ENCODE peak calls at places on chromosome 3, in nine cellular contexts. Q is brain microvascular endothelial cell, X is mammary epithelial cell, R is lung, J is tibial artery, O is AG04450, U is cardiac muscle cell, S is AG09309, I is lower leg skin. H is an unnamed sample.

GRCh38 chr3:182135056-182135455 is 423.3 kb downstream of the SOX2 start:
- DNase-seq in Q (no peak), X (no peak), R (no peak), J (no peak), O (no peak), U (no peak), S (no peak), I (no peak), H (no peak)

GRCh38 chr3:197801801-197802504 is 10.9 kb downstream of the LRCH3 start:
- DNase-seq in Q (no peak), X (peak), R (no peak), J (no peak), O (no peak), U (peak), S (no peak), I (no peak), H (no peak)

GRCh38 chr3:6679510-6679909 is 181.4 kb upstream of the GRM7 start:
- DNase-seq in Q (no peak), X (no peak), R (no peak), J (no peak), O (no peak), U (no peak), S (no peak), I (no peak), H (no peak)

GRCh38 chr3:38549957-38550840 is 54.1 kb downstream of the EXOG start:
- DNase-seq in Q (no peak), X (no peak), R (no peak), J (no peak), O (no peak), U (no peak), S (no peak), I (no peak), H (no peak)

GRCh38 chr3:134197681-134198261 is 52.9 kb downstream of the RYK start:
- DNase-seq in Q (peak), X (peak), R (no peak), J (no peak), O (peak), U (peak), S (peak), I (no peak), H (no peak)

GRCh38 chr3:155676252-155676981 is 68.5 kb downstream of the PLCH1 start:
- DNase-seq in Q (peak), X (peak), R (no peak), J (no peak), O (no peak), U (peak), S (no peak), I (no peak), H (no peak)

GRCh38 chr3:111712294-111713180 is 117.4 kb upstream of the ZBED2 start:
- DNase-seq in Q (no peak), X (no peak), R (no peak), J (peak), O (no peak), U (no peak), S (no peak), I (no peak), H (peak)

GRCh38 chr3:134704556-134704955 is 53.7 kb upstream of the KY start:
- DNase-seq in Q (no peak), X (no peak), R (no peak), J (no peak), O (no peak), U (no peak), S (no peak), I (no peak), H (no peak)

GRCh38 chr3:43727930-43728329 is 37.2 kb downstream of the ABHD5 start:
- DNase-seq in Q (peak), X (no peak), R (no peak), J (no peak), O (no peak), U (peak), S (no peak), I (no peak), H (no peak)

GRCh38 chr3:133983576-133984560 is 45.9 kb downstream of the SLCO2A1 start:
- DNase-seq in Q (no peak), X (no peak), R (no peak), J (no peak), O (no peak), U (no peak), S (no peak), I (no peak), H (no peak)

GRCh38 chr3:48598323-48599076 is 3.4 kb upstream of the COL7A1 start:
- DNase-seq in Q (peak), X (peak), R (no peak), J (peak), O (peak), U (peak), S (peak), I (peak), H (peak)

GRCh38 chr3:58045084-58045483 is 36.9 kb downstream of the FLNB start:
- DNase-seq in Q (no peak), X (no peak), R (no peak), J (no peak), O (no peak), U (no peak), S (no peak), I (no peak), H (no peak)

GRCh38 chr3:184513276-184514150 is 48.1 kb upstream of the EPHB3 start:
- DNase-seq in Q (peak), X (peak), R (peak), J (peak), O (peak), U (peak), S (no peak), I (peak), H (peak)

GRCh38 chr3:124520970-124521369 is 209.3 kb upstream of the UMPS start:
- DNase-seq in Q (no peak), X (no peak), R (peak), J (no peak), O (no peak), U (no peak), S (no peak), I (no peak), H (no peak)

GRCh38 chr3:40109641-40110490 is 199.6 kb upstream of the EIF1B start:
- DNase-seq in Q (no peak), X (peak), R (no peak), J (no peak), O (no peak), U (peak), S (no peak), I (no peak), H (no peak)

GRCh38 chr3:78906245-78906644 is 861.6 kb downstream of the ROBO1 start:
- DNase-seq in Q (no peak), X (no peak), R (no peak), J (no peak), O (no peak), U (no peak), S (no peak), I (no peak), H (no peak)

GRCh38 chr3:134693804-134694203 is 43.0 kb upstream of the KY start:
- DNase-seq in Q (no peak), X (no peak), R (no peak), J (no peak), O (no peak), U (no peak), S (no peak), I (no peak), H (no peak)

GRCh38 chr3:98906230-98906629 is 4.7 kb upstream of the DCBLD2 start:
- DNase-seq in Q (peak), X (peak), R (no peak), J (no peak), O (peak), U (peak), S (peak), I (no peak), H (no peak)

GRCh38 chr3:175512700-175513099 is 653.6 kb downstream of the NAALADL2 start:
- DNase-seq in Q (no peak), X (no peak), R (no peak), J (no peak), O (no peak), U (peak), S (no peak), I (no peak), H (no peak)

GRCh38 chr3:127780536-127781400 is 41.5 kb downstream of the MGLL start:
- DNase-seq in Q (no peak), X (no peak), R (no peak), J (no peak), O (no peak), U (no peak), S (no peak), I (no peak), H (no peak)

GRCh38 chr3:30471076-30471475 is 135.3 kb upstream of the TGFBR2 start:
- DNase-seq in Q (no peak), X (no peak), R (no peak), J (no peak), O (no peak), U (peak), S (no peak), I (no peak), H (no peak)

GRCh38 chr3:106294121-106294520 is 425.3 kb upstream of the CBLB start:
- DNase-seq in Q (no peak), X (no peak), R (no peak), J (no peak), O (no peak), U (no peak), S (no peak), I (no peak), H (no peak)

GRCh38 chr3:72052841-72053409 is 268.0 kb upstream of the PROK2 start:
- DNase-seq in Q (no peak), X (peak), R (no peak), J (no peak), O (no peak), U (peak), S (no peak), I (no peak), H (no peak)

GRCh38 chr3:194204036-194204792 is 68.3 kb downstream of the HES1 start:
- DNase-seq in Q (no peak), X (peak), R (no peak), J (no peak), O (no peak), U (no peak), S (no peak), I (no peak), H (no peak)

GRCh38 chr3:10366681-10367101 is 45.8 kb upstream of the SEC13 start:
- DNase-seq in Q (peak), X (peak), R (no peak), J (no peak), O (peak), U (peak), S (peak), I (no peak), H (no peak)

GRCh38 chr3:135944831-135945230 is 20.7 kb upstream of the PPP2R3A start:
- DNase-seq in Q (peak), X (no peak), R (no peak), J (no peak), O (no peak), U (no peak), S (no peak), I (no peak), H (no peak)

GRCh38 chr3:124119056-124119721 is 127.3 kb upstream of the ROPN1 start:
- DNase-seq in Q (peak), X (no peak), R (no peak), J (no peak), O (peak), U (peak), S (peak), I (no peak), H (no peak)

GRCh38 chr3:101170806-101171558 is 149.4 kb downstream of the IMPG2 start:
- DNase-seq in Q (no peak), X (no peak), R (no peak), J (no peak), O (no peak), U (no peak), S (no peak), I (no peak), H (no peak)

GRCh38 chr3:126773783-126774182 is 69.7 kb downstream of the CHCHD6 start:
- DNase-seq in Q (no peak), X (no peak), R (no peak), J (no peak), O (no peak), U (no peak), S (no peak), I (no peak), H (no peak)

GRCh38 chr3:192514081-192514753 is 213.1 kb downstream of the FGF12 start:
- DNase-seq in Q (no peak), X (peak), R (no peak), J (no peak), O (no peak), U (peak), S (no peak), I (no peak), H (no peak)

GRCh38 chr3:20999661-21000060 is 751.3 kb downstream of the ZNF385D start:
- DNase-seq in Q (no peak), X (peak), R (no peak), J (no peak), O (no peak), U (no peak), S (no peak), I (no peak), H (no peak)

GRCh38 chr3:197356275-197356674 is 57.9 kb upstream of the DLG1 start:
- DNase-seq in Q (no peak), X (no peak), R (peak), J (no peak), O (no peak), U (no peak), S (no peak), I (no peak), H (peak)

GRCh38 chr3:193030276-193030675 is 112.6 kb upstream of the MB21D2 start:
- DNase-seq in Q (peak), X (peak), R (no peak), J (no peak), O (no peak), U (peak), S (no peak), I (no peak), H (no peak)

DNA sequence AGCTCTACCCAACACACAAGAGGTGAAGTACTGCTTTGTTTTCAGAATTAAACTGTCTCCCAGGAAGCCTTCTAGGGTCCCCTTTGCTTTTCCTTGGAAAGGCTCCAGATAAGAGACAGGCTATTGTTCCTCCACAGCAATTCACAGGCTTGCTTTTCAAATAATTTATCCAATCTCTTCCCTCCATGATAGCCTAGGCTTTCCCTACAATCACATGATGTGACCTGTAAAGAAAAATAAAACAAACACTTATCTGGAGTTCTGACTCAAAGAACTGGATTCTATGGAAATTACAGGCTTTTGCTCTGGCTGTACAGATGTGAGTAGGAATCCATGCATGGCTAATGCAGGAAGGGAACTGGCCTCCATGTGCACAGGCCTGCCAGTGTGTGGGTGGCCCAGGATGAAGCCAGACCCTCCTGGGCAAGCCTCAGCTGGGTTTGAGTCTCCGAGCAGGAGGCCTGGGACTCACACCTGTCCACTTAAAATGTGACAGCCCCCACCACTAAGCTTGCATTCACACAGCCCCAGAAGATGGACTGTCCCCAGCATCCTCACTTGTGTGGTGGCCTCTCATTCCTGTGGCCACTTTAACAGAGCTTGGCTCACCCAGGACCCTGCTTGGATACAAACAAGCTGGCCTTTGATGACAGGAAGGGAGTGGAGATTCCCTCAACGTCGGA is 75.8 kb upstream of the LEKR1 start:
- DNase-seq in Q (peak), X (peak), R (no peak), J (no peak), O (no peak), U (peak), S (no peak), I (no peak), H (no peak)
- H3K4me3 ChIP-seq in Q (no peak), X (peak), R (no peak), J (no peak), O (no peak), U (no peak), S (peak), I (no peak), H (no peak)

GRCh38 chr3:77086408-77086807 is 46.5 kb downstream of the ROBO2 start:
- DNase-seq in Q (no peak), X (no peak), R (no peak), J (no peak), O (no peak), U (no peak), S (no peak), I (no peak), H (no peak)
- TF ChIP-seq CTCF in Q (peak), X (no peak), R (no peak), J (no peak), O (peak), U (no peak), S (no peak), I (no peak), H (no peak)

GRCh38 chr3:36206936-36207620 is 173.2 kb upstream of the STAC start:
- DNase-seq in Q (no peak), X (no peak), R (no peak), J (no peak), O (no peak), U (no peak), S (no peak), I (no peak), H (no peak)
- H3K4me3 ChIP-seq in Q (no peak), X (no peak), R (no peak), J (no peak), O (no peak), U (no peak), S (no peak), I (no peak), H (no peak)

GRCh38 chr3:146380052-146380451 is 89.3 kb downstream of the PLSCR2 start:
- DNase-seq in Q (no peak), X (no peak), R (no peak), J (no peak), O (no peak), U (no peak), S (no peak), I (no peak), H (no peak)

GRCh38 chr3:146387566-146387965 is 81.8 kb downstream of the PLSCR2 start:
- DNase-seq in Q (no peak), X (peak), R (no peak), J (no peak), O (no peak), U (no peak), S (no peak), I (no peak), H (no peak)

GRCh38 chr3:146384786-146385185 is 84.6 kb downstream of the PLSCR2 start:
- DNase-seq in Q (no peak), X (no peak), R (no peak), J (no peak), O (no peak), U (peak), S (no peak), I (no peak), H (no peak)

DNA sequence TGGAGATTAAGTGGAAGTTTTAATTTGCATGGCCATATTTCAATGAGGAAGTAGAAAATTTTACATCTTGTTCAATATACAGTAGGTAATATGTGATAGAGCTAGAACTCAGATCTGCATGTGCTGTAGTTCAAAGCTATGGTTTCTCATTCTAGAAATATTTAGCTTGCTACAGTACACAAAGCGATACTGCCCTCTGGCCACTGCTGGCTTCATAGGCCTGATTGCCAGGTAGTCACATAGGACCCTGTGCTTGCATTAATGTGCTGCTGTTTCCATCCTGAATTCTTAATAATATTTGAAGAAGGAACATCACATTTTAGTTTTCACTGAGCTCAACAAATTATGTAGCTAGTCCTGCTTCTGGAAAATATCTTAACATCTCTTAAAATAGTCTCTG is 87.0 kb downstream of the PLSCR2 start:
- DNase-seq in Q (peak), X (peak), R (no peak), J (no peak), O (no peak), U (peak), S (no peak), I (no peak), H (no peak)
- TF ChIP-seq CTCF in Q (peak), X (peak), R (no peak), J (no peak), O (peak), U (peak), S (peak), I (no peak), H (no peak)

GRCh38 chr3:52498134-52499054 is 3.3 kb downstream of the STAB1 start:
- DNase-seq in Q (no peak), X (no peak), R (peak), J (peak), O (no peak), U (peak), S (peak), I (peak), H (peak)
- H3K4me3 ChIP-seq in Q (no peak), X (no peak), R (no peak), J (no peak), O (no peak), U (no peak), S (no peak), I (no peak), H (no peak)